ENCODE peak calls at places on chromosomes 13 and 19, in eight cellular contexts. B is Peyer's patch, Q is heart left ventricle, V is NB4, H is nephron progenitor cell, M is fibroblast of the aortic adventitia, E is mammary epithelial cell, W is AG10803. N is an unnamed sample.
A peak's percentile ranks its signal among the peaks of the same experiment; 100 is the strongest.

GRCh38 chr13:66503890-66504289 is 726.2 kb downstream of the PCDH9 start:
- DNase-seq in V (no peak), B (no peak), W (no peak), E (no peak), H (no peak), M (no peak), Q (no peak), N (no peak)

GRCh38 chr13:113916330-113916815 is 52.5 kb upstream of the GAS6 start:
- DNase-seq in E (peak; percentile 82), V (peak; percentile 64), H (no peak), M (peak; percentile 70), W (peak; percentile 89), B (no peak), Q (no peak), N (peak; percentile 3)

GRCh38 chr19:17641181-17641580 is 47.0 kb downstream of the UNC13A start:
- DNase-seq in B (no peak), Q (no peak), E (no peak), M (no peak), V (no peak), H (no peak), W (no peak), N (no peak)

GRCh38 chr13:98869408-98870090 is 108.3 kb downstream of the DOCK9 start:
- DNase-seq in B (no peak), W (no peak), H (no peak), M (peak; percentile 6), E (peak; percentile 6), Q (no peak), V (no peak), N (no peak)

GRCh38 chr19:3780786-3781304 is 5.3 kb downstream of the MATK start:
- DNase-seq in H (no peak), B (no peak), E (no peak), V (no peak), Q (no peak), W (no peak), M (no peak), N (no peak)

GRCh38 chr19:46220038-46220615 is 9.4 kb upstream of the IGFL1 start:
- DNase-seq in M (no peak), H (no peak), E (no peak), Q (no peak), V (no peak), B (no peak), W (no peak), N (no peak)

GRCh38 chr13:105307776-105308175 is 1227.7 kb downstream of the EFNB2 start:
- DNase-seq in E (no peak), V (no peak), B (no peak), W (no peak), M (no peak), Q (no peak), H (no peak), N (no peak)

GRCh38 chr19:58519355-58520256 is at the start of gene ZBTB45:
- DNase-seq in E (peak; percentile 96), H (peak; percentile 92), M (peak; percentile 98), B (peak; percentile 84), W (peak; percentile 97), Q (peak; percentile 94), V (peak; percentile 98), N (peak; percentile 94)

GRCh38 chr19:42233106-42233505 is 9.3 kb downstream of the GSK3A start:
- DNase-seq in W (no peak), E (no peak), H (no peak), B (no peak), V (no peak), Q (no peak), M (no peak), N (no peak)

GRCh38 chr13:75870397-75870801 is 234.3 kb downstream of the LMO7 start:
- DNase-seq in W (peak; percentile 27), E (no peak), H (no peak), B (no peak), M (peak; percentile 59), V (peak; percentile 33), Q (no peak), N (no peak)

GRCh38 chr13:106566682-106567420 is 1.1 kb downstream of the ARGLU1 start:
- DNase-seq in M (peak; percentile 52), V (peak; percentile 80), E (peak; percentile 58), Q (peak; percentile 77), B (peak; percentile 69), H (no peak), W (peak; percentile 54), N (peak; percentile 84)

GRCh38 chr19:48194041-48194871 is 23.8 kb downstream of the ZSWIM9 start:
- DNase-seq in H (peak; percentile 16), B (no peak), Q (no peak), W (no peak), E (no peak), M (peak; percentile 19), V (peak; percentile 68), N (peak; percentile 16)

GRCh38 chr13:48009298-48009697 is 8.2 kb upstream of the SUCLA2 start:
- DNase-seq in V (peak; percentile 85), B (no peak), Q (no peak), W (peak; percentile 92), E (peak; percentile 84), H (no peak), M (peak; percentile 80), N (no peak)

GRCh38 chr13:91693466-91693865 is 295.0 kb downstream of the GPC5 start:
- DNase-seq in V (no peak), E (no peak), W (no peak), H (no peak), B (no peak), M (no peak), Q (no peak), N (no peak)

GRCh38 chr13:33205224-33205623 is 80.3 kb downstream of the STARD13 start:
- DNase-seq in V (no peak), B (no peak), H (no peak), Q (no peak), E (no peak), W (no peak), M (no peak), N (no peak)

GRCh38 chr13:99278199-99278598 is 20.0 kb upstream of the GPR18 start:
- DNase-seq in W (no peak), Q (no peak), V (peak; percentile 63), E (no peak), B (no peak), M (no peak), H (no peak), N (no peak)

GRCh38 chr13:114035583-114036501 is 62.0 kb upstream of the C13orf46 start:
- DNase-seq in E (no peak), W (peak; percentile 40), Q (no peak), H (peak; percentile 45), V (no peak), B (no peak), M (peak; percentile 28), N (no peak)

GRCh38 chr19:11530432-11530831 is 1.5 kb upstream of the ECSIT start:
- DNase-seq in W (peak; percentile 59), H (peak; percentile 39), V (peak; percentile 75), M (peak; percentile 69), B (peak; percentile 28), E (peak; percentile 70), Q (peak; percentile 80), N (peak; percentile 86)
- TF ChIP-seq CTCF in W (peak; percentile 24), H (no peak), V (peak; percentile 33), M (no peak), B (no peak), E (peak; percentile 52), Q (peak; percentile 44), N (peak; percentile 57)

DNA sequence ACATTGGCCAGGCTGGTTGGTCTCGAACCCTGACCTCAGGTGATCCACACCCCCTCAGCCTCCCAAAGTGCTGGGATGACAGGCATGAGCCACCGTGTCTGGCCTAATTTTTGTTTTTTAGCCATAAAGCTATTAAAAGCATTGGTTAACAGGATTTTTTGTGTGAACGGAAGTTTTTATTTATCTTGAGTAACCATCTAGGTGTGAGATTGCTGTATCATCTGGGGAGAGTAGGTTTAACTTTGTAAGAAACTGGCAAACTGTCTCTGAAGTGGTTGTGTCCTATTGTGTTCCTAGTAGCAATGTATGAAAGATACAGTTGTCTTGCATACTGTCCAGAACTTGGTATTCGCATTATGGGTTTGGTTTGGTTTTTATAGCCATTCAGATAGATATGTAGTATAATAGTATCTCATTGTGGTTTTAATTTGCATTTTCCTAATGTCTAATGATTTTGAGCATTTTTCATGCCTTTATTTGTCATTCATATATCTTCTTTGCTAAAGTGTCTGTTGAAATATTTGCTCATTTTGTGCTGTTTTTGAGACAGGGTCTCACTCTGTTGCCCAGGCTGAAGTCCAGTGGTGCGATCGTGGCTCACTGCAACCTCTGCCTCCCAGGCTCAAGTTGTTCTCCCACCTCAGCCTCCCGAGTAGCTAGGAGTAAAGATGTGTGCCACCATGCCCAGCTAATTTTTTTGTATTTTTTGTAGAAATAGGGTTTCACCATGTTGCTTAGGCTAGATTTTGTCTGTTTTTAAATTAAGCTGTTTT is 13.5 kb upstream of the PLEKHF1 start:
- DNase-seq in B (no peak), M (no peak), V (no peak), H (no peak), E (no peak), W (no peak), Q (no peak), N (no peak)
- TF ChIP-seq CTCF in B (no peak), M (no peak), V (no peak), H (no peak), E (no peak), W (no peak), Q (no peak), N (no peak)

GRCh38 chr19:13152356-13152853 is 2.2 kb downstream of the IER2 start:
- DNase-seq in H (no peak), B (no peak), M (no peak), W (no peak), E (no peak), V (no peak), Q (no peak), N (no peak)

GRCh38 chr19:13154241-13154778 is 4.1 kb downstream of the IER2 start:
- DNase-seq in E (peak; percentile 80), V (peak; percentile 80), M (peak; percentile 96), Q (peak; percentile 93), H (peak; percentile 46), W (peak; percentile 97), B (peak; percentile 85), N (peak; percentile 36)

GRCh38 chr19:13152854-13153626 is 2.8 kb downstream of the IER2 start:
- DNase-seq in V (peak; percentile 94), M (peak; percentile 96), W (peak; percentile 92), H (peak; percentile 96), Q (peak; percentile 97), B (peak; percentile 97), E (peak; percentile 93), N (peak; percentile 96)

GRCh38 chr19:13154911-13155471 is 4.8 kb downstream of the IER2 start:
- DNase-seq in B (peak; percentile 68), H (peak; percentile 65), Q (no peak), V (peak; percentile 79), M (peak; percentile 72), E (peak; percentile 89), W (peak; percentile 69), N (peak; percentile 28)

GRCh38 chr19:13153627-13154240 is 3.5 kb downstream of the IER2 start:
- DNase-seq in B (peak; percentile 44), Q (peak; percentile 78), E (no peak), V (peak; percentile 63), W (peak; percentile 49), H (peak; percentile 48), M (peak; percentile 44), N (no peak)
- TF ChIP-seq CTCF in B (no peak), Q (peak; percentile 37), E (peak; percentile 0), V (no peak), W (peak; percentile 0), H (no peak), M (no peak), N (no peak)

DNA sequence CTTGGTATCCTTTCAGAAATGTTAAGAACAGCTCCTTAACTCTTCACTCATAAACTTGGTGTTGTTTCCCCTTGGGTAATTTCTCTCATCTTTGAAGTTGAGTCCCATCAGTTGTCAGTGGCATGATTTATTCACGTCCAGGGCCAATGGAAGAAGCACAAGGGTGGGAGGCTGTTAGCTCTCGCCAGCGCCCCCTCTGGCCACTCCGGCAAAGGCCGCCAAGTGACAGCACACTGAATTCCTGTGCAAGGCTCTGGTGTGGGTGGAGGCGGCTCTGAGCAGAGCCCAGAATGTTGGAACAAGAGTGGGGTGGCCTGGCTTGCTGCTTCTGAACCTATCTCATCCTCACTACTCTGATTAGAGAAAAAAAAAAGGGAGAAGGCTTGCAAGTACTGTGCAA is 13.1 kb upstream of the MEDAG start:
- DNase-seq in H (peak; percentile 75), E (no peak), W (peak; percentile 63), M (peak; percentile 81), Q (no peak), B (no peak), V (peak; percentile 30), N (peak; percentile 18)
- TF ChIP-seq CTCF in H (peak; percentile 57), E (peak; percentile 58), W (peak; percentile 61), M (peak; percentile 81), Q (peak; percentile 29), B (no peak), V (peak; percentile 56), N (peak; percentile 43)